ENCODE peak calls at places on chromosomes 12 and 14, in four cellular contexts. H, S, C and B are unnamed samples.
A peak's percentile ranks its signal among the peaks of the same experiment; 100 is the strongest.

GRCh38 chr12:54005853-54006699 is 2.7 kb upstream of the HOXC8 start:
- DNase-seq in H (peak; percentile 97), S (peak; percentile 92), C (peak; percentile 86), B (peak; percentile 87)

GRCh38 chr12:29889737-29890136 is 106.0 kb upstream of the TMTC1 start:
- DNase-seq in H (peak; percentile 55), S (no peak), C (no peak), B (no peak)

GRCh38 chr12:5565933-5566632 is 134.2 kb downstream of the NTF3 start:
- DNase-seq in H (no peak), S (no peak), C (no peak), B (no peak)

GRCh38 chr12:57521475-57522018 is 1.1 kb upstream of the MBD6 start:
- DNase-seq in H (peak; percentile 57), S (peak; percentile 53), C (peak; percentile 72), B (peak; percentile 40)

GRCh38 chr12:176321-177181 is 37.4 kb downstream of the SLC6A12 start:
- DNase-seq in H (no peak), S (no peak), C (peak; percentile 91), B (no peak)

GRCh38 chr14:72614365-72614764 is 279.5 kb downstream of the DPF3 start:
- DNase-seq in H (no peak), S (no peak), C (no peak), B (no peak)

GRCh38 chr14:102952276-102952675 is 29.8 kb downstream of the AMN start:
- DNase-seq in H (no peak), S (no peak), C (no peak), B (no peak)

GRCh38 chr14:97177635-97178034 is 380.5 kb downstream of the VRK1 start:
- DNase-seq in H (no peak), S (no peak), C (no peak), B (no peak)

GRCh38 chr14:104999361-104999760 is 13.8 kb downstream of the CLBA1 start:
- DNase-seq in H (no peak), S (no peak), C (peak; percentile 27), B (no peak)

GRCh38 chr12:10097521-10097920 is 1.3 kb downstream of the CLEC1A start:
- DNase-seq in H (no peak), S (no peak), C (no peak), B (no peak)

GRCh38 chr12:43544703-43545102 is 7.3 kb downstream of the ADAMTS20 start:
- DNase-seq in H (no peak), S (no peak), C (no peak), B (no peak)

GRCh38 chr14:88248606-88249005 is 74.5 kb downstream of the KCNK10 start:
- DNase-seq in H (no peak), S (no peak), C (no peak), B (no peak)

GRCh38 chr14:96494331-96494730 is 7.9 kb upstream of the PAPOLA start:
- DNase-seq in H (no peak), S (no peak), C (no peak), B (no peak)

GRCh38 chr12:12442548-12443071 is 85.7 kb downstream of the BORCS5 start:
- DNase-seq in H (no peak), S (no peak), C (no peak), B (no peak)

GRCh38 chr12:68775121-68775520 is 29.1 kb downstream of the SLC35E3 start:
- DNase-seq in H (no peak), S (no peak), C (no peak), B (no peak)

GRCh38 chr12:90829044-90829443 is 125.9 kb downstream of the CCER1 start:
- DNase-seq in H (no peak), S (no peak), C (no peak), B (no peak)

GRCh38 chr14:92154283-92154942 is 32.6 kb downstream of the CPSF2 start:
- DNase-seq in H (no peak), S (no peak), C (no peak), B (no peak)

GRCh38 chr12:4383304-4383865 is 3.9 kb upstream of the FGF23 start:
- DNase-seq in H (peak; percentile 27), S (no peak), C (no peak), B (no peak)

GRCh38 chr14:77022219-77022852 is 6.2 kb downstream of the IRF2BPL start:
- DNase-seq in H (no peak), S (no peak), C (no peak), B (no peak)

GRCh38 chr12:66290716-66291200 is 11.5 kb upstream of the HELB start:
- DNase-seq in H (no peak), S (no peak), C (no peak), B (no peak)

GRCh38 chr12:109247831-109248654 is 61.0 kb downstream of the FOXN4 start:
- DNase-seq in H (no peak), S (no peak), C (peak; percentile 76), B (no peak)

GRCh38 chr14:104897286-104898194 is 27.1 kb upstream of the PLD4 start:
- DNase-seq in H (no peak), S (peak; percentile 14), C (no peak), B (no peak)

GRCh38 chr12:122865268-122866231 is 30.3 kb downstream of the HIP1R start:
- DNase-seq in H (no peak), S (no peak), C (peak; percentile 96), B (no peak)
- TF ChIP-seq CTCF in H (peak; percentile 30), S (peak; percentile 19), C (peak; percentile 71), B (peak; percentile 20)

GRCh38 chr12:108235231-108235959 is 103.7 kb downstream of the CMKLR1 start:
- DNase-seq in H (no peak), S (no peak), C (no peak), B (no peak)

GRCh38 chr12:108238474-108238873 is 100.6 kb downstream of the CMKLR1 start:
- DNase-seq in H (no peak), S (no peak), C (no peak), B (no peak)

GRCh38 chr12:108239378-108239777 is 99.7 kb downstream of the CMKLR1 start:
- DNase-seq in H (no peak), S (no peak), C (no peak), B (no peak)

GRCh38 chr12:108236366-108236765 is 102.7 kb downstream of the CMKLR1 start:
- DNase-seq in H (no peak), S (no peak), C (no peak), B (no peak)

GRCh38 chr12:108237272-108237671 is 101.8 kb downstream of the CMKLR1 start:
- DNase-seq in H (no peak), S (no peak), C (no peak), B (no peak)
- TF ChIP-seq CTCF in H (peak; percentile 24), S (no peak), C (no peak), B (no peak)

DNA sequence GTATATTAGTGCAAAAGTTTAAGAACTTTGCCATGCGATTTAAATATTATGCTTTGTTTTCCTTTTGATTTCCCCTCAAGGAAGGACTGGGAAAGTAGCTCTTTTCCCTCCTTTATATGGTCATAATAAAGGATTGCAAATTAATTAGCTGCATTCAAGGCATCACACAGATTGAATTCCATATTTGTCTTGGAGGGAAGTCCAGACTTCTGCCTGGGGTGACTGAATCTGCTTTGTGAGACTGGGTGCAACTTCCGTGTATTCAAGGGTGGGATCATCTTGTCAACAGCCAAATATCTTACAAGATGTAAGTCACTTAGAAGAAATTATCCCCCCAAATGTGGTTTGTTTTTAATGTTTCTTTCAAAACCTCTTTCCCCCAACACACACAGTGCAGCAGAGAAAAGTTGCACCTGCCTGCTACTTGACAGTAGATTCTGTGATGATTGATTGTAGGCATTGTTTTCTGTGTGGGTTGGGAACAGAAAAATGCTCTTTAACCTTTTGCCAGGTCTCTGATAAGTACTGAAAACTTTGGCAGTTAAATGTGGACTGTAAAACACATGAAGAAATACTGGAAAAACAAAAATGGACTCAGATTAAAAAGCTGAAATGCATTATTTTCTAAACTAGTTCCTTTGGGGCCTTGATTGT is 28.4 kb downstream of the STK38L start:
- DNase-seq in H (no peak), S (no peak), C (no peak), B (no peak)
- TF ChIP-seq CTCF in H (no peak), S (no peak), C (no peak), B (no peak)

GRCh38 chr12:71896171-71896570 is 42.5 kb upstream of the TPH2 start:
- DNase-seq in H (no peak), S (no peak), C (no peak), B (no peak)

GRCh38 chr12:71904629-71905028 is 34.0 kb upstream of the TPH2 start:
- DNase-seq in H (no peak), S (no peak), C (no peak), B (no peak)

DNA sequence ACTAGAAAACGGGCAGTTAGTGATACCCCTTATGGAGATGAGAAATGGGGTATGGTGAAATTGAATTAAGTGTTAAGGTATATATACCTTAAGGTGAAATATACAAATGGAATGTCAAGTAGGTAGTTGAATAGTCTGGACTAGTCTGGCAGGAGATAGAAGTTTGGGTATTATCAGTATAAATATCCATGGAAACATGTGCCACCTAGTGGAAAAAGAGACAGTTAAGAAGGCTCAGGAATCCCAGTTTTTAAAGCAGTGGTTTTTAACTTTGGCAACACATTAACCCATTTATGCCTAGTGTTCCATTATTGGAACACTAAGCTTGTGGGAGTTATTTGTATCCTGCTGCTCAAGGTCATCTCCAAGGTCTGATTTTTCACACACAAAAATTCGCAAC is 38.6 kb upstream of the TPH2 start:
- DNase-seq in H (no peak), S (no peak), C (no peak), B (no peak)
- TF ChIP-seq CTCF in H (no peak), S (no peak), C (peak; percentile 14), B (no peak)

DNA sequence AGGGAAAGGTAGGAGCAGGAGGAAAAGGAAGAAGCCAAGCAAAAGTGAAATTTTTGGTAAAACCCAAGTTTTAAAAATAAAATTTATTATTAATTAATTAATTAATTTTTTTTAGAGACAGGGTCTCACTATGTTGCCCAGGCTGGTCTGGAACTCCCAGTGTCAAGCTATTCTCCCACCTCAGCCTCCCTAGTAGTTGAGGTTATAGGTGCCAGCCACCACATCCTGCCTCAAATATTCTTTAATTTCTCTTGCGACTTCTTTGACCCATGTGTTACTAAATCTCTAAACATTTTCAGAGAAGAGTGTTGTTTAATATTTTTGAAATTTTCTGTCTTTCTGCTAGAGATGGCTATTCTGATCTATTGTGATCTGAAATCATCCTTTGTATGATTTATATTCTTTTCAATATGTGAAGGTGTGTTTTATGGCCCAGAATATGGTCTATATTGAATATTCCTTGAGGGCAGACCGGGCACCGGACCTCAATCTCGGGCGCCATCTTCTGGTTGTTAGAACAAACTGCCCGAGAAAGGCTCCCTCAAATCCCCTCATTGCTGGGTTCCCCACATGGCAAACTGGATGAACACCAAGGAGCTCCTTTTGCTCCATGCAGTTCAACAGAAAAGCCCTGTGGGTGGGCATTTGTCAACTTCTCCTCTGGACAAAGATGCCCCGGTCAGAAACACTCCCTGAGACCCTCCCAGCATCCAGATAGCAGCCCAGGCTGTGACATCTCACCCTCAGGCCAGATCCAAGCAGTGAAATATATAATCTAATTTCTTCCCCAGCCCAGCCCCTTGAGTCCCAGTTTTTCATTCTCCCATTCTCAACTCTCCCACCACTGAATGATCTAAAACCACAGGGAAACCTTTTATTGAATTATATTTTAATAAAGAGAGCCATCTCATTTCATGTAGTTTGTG is 110.5 kb downstream of the ASCL4 start:
- DNase-seq in H (peak; percentile 60), S (no peak), C (peak; percentile 62), B (peak; percentile 21)
- TF ChIP-seq CTCF in H (peak; percentile 75), S (peak; percentile 20), C (peak; percentile 77), B (peak; percentile 62)

DNA sequence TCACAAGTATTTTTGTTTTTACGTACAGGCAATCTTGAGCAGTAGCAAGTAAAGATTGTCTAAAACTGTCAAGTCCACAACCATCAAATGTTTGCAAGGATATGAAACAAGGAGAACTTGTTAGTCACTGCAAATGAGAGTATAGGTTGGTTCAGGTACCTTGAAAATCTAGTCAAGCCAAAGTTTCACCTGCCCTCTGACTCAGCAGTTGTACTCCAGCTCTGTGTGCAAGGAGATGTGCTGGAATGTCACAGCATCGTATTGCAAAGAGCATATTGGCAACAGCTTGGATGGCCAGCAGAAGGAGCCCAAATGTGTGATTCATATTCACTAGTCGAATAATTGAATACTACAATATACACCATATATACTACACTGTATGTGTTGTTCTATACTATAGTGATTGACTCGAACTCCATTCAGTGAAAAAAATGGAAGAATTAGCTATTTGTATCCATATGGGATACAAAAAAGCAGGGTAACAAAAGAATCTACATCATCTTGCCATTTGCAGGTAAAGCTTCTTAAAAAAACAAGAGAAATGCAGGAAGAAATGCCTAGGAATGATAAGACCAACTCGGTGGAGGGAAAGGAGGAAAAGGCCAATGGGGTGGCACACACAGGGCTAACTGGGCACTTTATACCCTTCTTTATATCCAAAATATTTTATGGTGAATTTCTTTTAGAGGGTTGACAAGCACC is 44.0 kb downstream of the EID3 start:
- DNase-seq in H (no peak), S (no peak), C (no peak), B (no peak)
- TF ChIP-seq CTCF in H (no peak), S (no peak), C (no peak), B (no peak)